ENCODE peak calls at places on chromosomes 4 and X, in seven cellular contexts. Z is sciatic nerve; R is sigmoid colon; Q is fibroblast of the conjunctiva; P is left kidney; G is AG09309; I is stimulated activated CD8-positive, alpha-beta memory T cell treated with anti-CD3 and anti-CD28 coated beads, Interleukin-15, amount 100 ng/mL, for 1 hour. W is an unnamed sample.

GRCh38 chr4:185559913-185560281 is 24.6 kb upstream of the PDLIM3 start:
- DNase-seq in Z (no peak), R (no peak), Q (no peak), P (no peak), G (peak), I (no peak), W (peak)

GRCh38 chr4:80912350-80912749 is 118.2 kb upstream of the BMP3 start:
- DNase-seq in Z (no peak), R (no peak), Q (no peak), P (no peak), G (no peak), I (no peak), W (no peak)

GRCh38 chr4:145557720-145558119 is 61.5 kb upstream of the MMAA start:
- DNase-seq in Z (peak), R (peak), Q (peak), P (peak), G (peak), I (no peak), W (peak)

GRCh38 chr4:146243141-146243882 is 29.0 kb downstream of the REELD1 start:
- DNase-seq in Z (no peak), R (no peak), Q (no peak), P (no peak), G (no peak), I (peak), W (no peak)

GRCh38 chr4:14790487-14790886 is 211.8 kb upstream of the CPEB2 start:
- DNase-seq in Z (no peak), R (no peak), Q (no peak), P (no peak), G (no peak), I (no peak), W (no peak)

GRCh38 chrX:56802921-56803848 is 74.1 kb downstream of the NBDY start:
- DNase-seq in Z (peak), R (peak), Q (peak), P (peak), G (peak), I (peak), W (peak)

GRCh38 chrX:131747173-131747572 is 203.3 kb downstream of the OR13H1 start:
- DNase-seq in Z (peak), R (peak), Q (peak), P (no peak), G (peak), I (no peak), W (no peak)

GRCh38 chr4:4267981-4268380 is 20.0 kb upstream of the TMEM128 start:
- DNase-seq in Z (no peak), R (no peak), Q (no peak), P (no peak), G (no peak), I (no peak), W (no peak)

GRCh38 chr4:119139822-119140252 is 4.2 kb downstream of the MYOZ2 start:
- DNase-seq in Z (no peak), R (no peak), Q (no peak), P (no peak), G (no peak), I (no peak), W (no peak)

GRCh38 chr4:88616275-88616996 is 24.2 kb downstream of the HERC3 start:
- DNase-seq in Z (no peak), R (no peak), Q (peak), P (no peak), G (peak), I (no peak), W (no peak)

GRCh38 chrX:49286581-49286980 is 16.9 kb upstream of the GAGE10 start:
- DNase-seq in Z (no peak), R (no peak), Q (no peak), P (no peak), G (no peak), I (no peak), W (no peak)

GRCh38 chrX:35665311-35665710 is 132.8 kb upstream of the MAGEB16 start:
- DNase-seq in Z (no peak), R (no peak), Q (no peak), P (no peak), G (no peak), I (no peak), W (no peak)

GRCh38 chrX:10231461-10231860 is 74.7 kb downstream of the CLCN4 start:
- DNase-seq in Z (no peak), R (no peak), Q (no peak), P (no peak), G (no peak), I (no peak), W (no peak)

GRCh38 chr4:122619583-122619982 is 1.3 kb downstream of the IL21 start:
- DNase-seq in Z (no peak), R (no peak), Q (no peak), P (no peak), G (no peak), I (no peak), W (no peak)

GRCh38 chr4:15003441-15003890 is 1.2 kb downstream of the CPEB2 start:
- DNase-seq in Z (peak), R (peak), Q (no peak), P (peak), G (no peak), I (no peak), W (peak)

GRCh38 chr4:82201303-82201702 is 172.5 kb downstream of the HNRNPD start:
- DNase-seq in Z (no peak), R (no peak), Q (no peak), P (no peak), G (no peak), I (no peak), W (no peak)

GRCh38 chr4:19961092-19961491 is 290.6 kb upstream of the SLIT2 start:
- DNase-seq in Z (no peak), R (no peak), Q (no peak), P (no peak), G (peak), I (no peak), W (no peak)

GRCh38 chr4:24405356-24405755 is 179.0 kb downstream of the DHX15 start:
- DNase-seq in Z (no peak), R (no peak), Q (no peak), P (no peak), G (no peak), I (no peak), W (no peak)